ENCODE peak calls at places on chromosomes 13 and 19, in five cellular contexts. I, T, D, S and Z are unnamed samples.

GRCh38 chr19:46299004-46299509 is 2.2 kb downstream of the HIF3A start:
- DNase-seq in I (no peak), T (peak), D (peak), S (peak), Z (peak)

GRCh38 chr13:105974380-105974779 is 561.1 kb downstream of the EFNB2 start:
- DNase-seq in I (no peak), T (no peak), D (no peak), S (no peak), Z (no peak)

GRCh38 chr19:873084-874019 is 13.9 kb downstream of the CFD start:
- DNase-seq in I (peak), T (peak), D (peak), S (no peak), Z (peak)

GRCh38 chr19:14507704-14508246 is 10.4 kb downstream of the DNAJB1 start:
- DNase-seq in I (no peak), T (no peak), D (peak), S (no peak), Z (no peak)

GRCh38 chr13:34030782-34031181 is 212.8 kb downstream of the RFC3 start:
- DNase-seq in I (no peak), T (no peak), D (no peak), S (no peak), Z (no peak)

GRCh38 chr19:3471954-3472655 is 8.2 kb downstream of the SMIM24 start:
- DNase-seq in I (no peak), T (peak), D (no peak), S (peak), Z (no peak)

GRCh38 chr19:1956868-1957492 is 16.0 kb downstream of the CSNK1G2 start:
- DNase-seq in I (no peak), T (no peak), D (no peak), S (peak), Z (no peak)

GRCh38 chr13:46633416-46633815 is 80.4 kb downstream of the LRCH1 start:
- DNase-seq in I (no peak), T (peak), D (peak), S (no peak), Z (no peak)

GRCh38 chr13:48542581-48543341 is 9.9 kb upstream of the RCBTB2 start:
- DNase-seq in I (no peak), T (no peak), D (peak), S (peak), Z (no peak)

GRCh38 chr19:55252760-55253159 is 6.1 kb downstream of the PPP6R1 start:
- DNase-seq in I (no peak), T (no peak), D (no peak), S (no peak), Z (no peak)

GRCh38 chr19:291561-292280 is 518 bp upstream of the PLPP2 start:
- DNase-seq in I (no peak), T (no peak), D (no peak), S (no peak), Z (peak)

GRCh38 chr19:11067356-11068113 is 21.7 kb upstream of the LDLR start:
- DNase-seq in I (no peak), T (no peak), D (peak), S (no peak), Z (peak)